ENCODE peak calls at places on chromosomes 1 and 21, in six cellular contexts. One of them, this sample, is unnamed.

GRCh38 chr1:213600879-213601278 is 386.9 kb upstream of the PROX1 start:
- DNase-seq in BE2C: no peak
- DNase-seq in pancreas: no peak
- DNase-seq in dorsolateral prefrontal cortex: no peak
- DNase-seq in GM13977: no peak
- DNase-seq in hepatocyte: no peak
- DNase-seq in this sample: no peak

GRCh38 chr1:246139745-246140182 is 367.3 kb downstream of the SMYD3 start:
- DNase-seq in BE2C: no peak
- DNase-seq in pancreas: no peak
- DNase-seq in dorsolateral prefrontal cortex: no peak
- DNase-seq in GM13977: no peak
- DNase-seq in hepatocyte: no peak
- DNase-seq in this sample: no peak

GRCh38 chr1:77412069-77412793 is 130.4 kb downstream of the AK5 start:
- DNase-seq in BE2C: no peak
- DNase-seq in pancreas: no peak
- DNase-seq in dorsolateral prefrontal cortex: no peak
- DNase-seq in GM13977: no peak
- DNase-seq in hepatocyte: no peak
- DNase-seq in this sample: no peak

GRCh38 chr1:176149939-176150807 is 56.9 kb downstream of the COP1 start:
- DNase-seq in BE2C: no peak
- DNase-seq in pancreas: no peak
- DNase-seq in dorsolateral prefrontal cortex: no peak
- DNase-seq in GM13977: no peak
- DNase-seq in hepatocyte: peak
- DNase-seq in this sample: no peak

GRCh38 chr1:211579434-211580302 is 707 bp upstream of the SLC30A1 start:
- DNase-seq in BE2C: peak
- DNase-seq in pancreas: peak
- DNase-seq in dorsolateral prefrontal cortex: no peak
- DNase-seq in GM13977: no peak
- DNase-seq in hepatocyte: peak
- DNase-seq in this sample: no peak

GRCh38 chr1:186513526-186513925 is 52.6 kb upstream of the PDC start:
- DNase-seq in BE2C: no peak
- DNase-seq in pancreas: no peak
- DNase-seq in dorsolateral prefrontal cortex: no peak
- DNase-seq in GM13977: no peak
- DNase-seq in hepatocyte: no peak
- DNase-seq in this sample: no peak

GRCh38 chr21:44496900-44497550 is 41.7 kb downstream of the LRRC3 start:
- DNase-seq in BE2C: no peak
- DNase-seq in pancreas: no peak
- DNase-seq in dorsolateral prefrontal cortex: no peak
- DNase-seq in GM13977: no peak
- DNase-seq in hepatocyte: no peak
- DNase-seq in this sample: no peak

GRCh38 chr1:218538341-218538740 is 193.2 kb downstream of the TGFB2 start:
- DNase-seq in BE2C: no peak
- DNase-seq in pancreas: no peak
- DNase-seq in dorsolateral prefrontal cortex: no peak
- DNase-seq in GM13977: no peak
- DNase-seq in hepatocyte: no peak
- DNase-seq in this sample: no peak

GRCh38 chr1:216054593-216054992 is 368.7 kb downstream of the USH2A start:
- DNase-seq in BE2C: no peak
- DNase-seq in pancreas: no peak
- DNase-seq in dorsolateral prefrontal cortex: no peak
- DNase-seq in GM13977: no peak
- DNase-seq in hepatocyte: no peak
- DNase-seq in this sample: no peak

GRCh38 chr1:232142403-232143314 is 487.3 kb downstream of the SIPA1L2 start:
- DNase-seq in BE2C: no peak
- DNase-seq in pancreas: no peak
- DNase-seq in dorsolateral prefrontal cortex: peak
- DNase-seq in GM13977: no peak
- DNase-seq in hepatocyte: no peak
- DNase-seq in this sample: no peak

GRCh38 chr1:21668232-21669032 is 725 bp downstream of the RAP1GAP start:
- DNase-seq in BE2C: no peak
- DNase-seq in pancreas: no peak
- DNase-seq in dorsolateral prefrontal cortex: no peak
- DNase-seq in GM13977: peak
- DNase-seq in hepatocyte: no peak
- DNase-seq in this sample: peak

GRCh38 chr1:51415963-51416362 is 85.6 kb upstream of the TTC39A start:
- DNase-seq in BE2C: no peak
- DNase-seq in pancreas: no peak
- DNase-seq in dorsolateral prefrontal cortex: no peak
- DNase-seq in GM13977: no peak
- DNase-seq in hepatocyte: no peak
- DNase-seq in this sample: no peak

GRCh38 chr1:100532645-100533044 is 5.3 kb upstream of the GPR88 start:
- DNase-seq in BE2C: no peak
- DNase-seq in pancreas: no peak
- DNase-seq in dorsolateral prefrontal cortex: no peak
- DNase-seq in GM13977: no peak
- DNase-seq in hepatocyte: no peak
- DNase-seq in this sample: no peak

GRCh38 chr1:158496379-158496778 is 24.4 kb downstream of the OR10R2 start:
- DNase-seq in BE2C: no peak
- DNase-seq in pancreas: no peak
- DNase-seq in dorsolateral prefrontal cortex: no peak
- DNase-seq in GM13977: peak
- DNase-seq in hepatocyte: peak
- DNase-seq in this sample: peak

GRCh38 chr1:222889445-222889844 is 74.6 kb downstream of the DISP1 start:
- DNase-seq in BE2C: no peak
- DNase-seq in pancreas: no peak
- DNase-seq in dorsolateral prefrontal cortex: no peak
- DNase-seq in GM13977: no peak
- DNase-seq in hepatocyte: no peak
- DNase-seq in this sample: no peak

DNA sequence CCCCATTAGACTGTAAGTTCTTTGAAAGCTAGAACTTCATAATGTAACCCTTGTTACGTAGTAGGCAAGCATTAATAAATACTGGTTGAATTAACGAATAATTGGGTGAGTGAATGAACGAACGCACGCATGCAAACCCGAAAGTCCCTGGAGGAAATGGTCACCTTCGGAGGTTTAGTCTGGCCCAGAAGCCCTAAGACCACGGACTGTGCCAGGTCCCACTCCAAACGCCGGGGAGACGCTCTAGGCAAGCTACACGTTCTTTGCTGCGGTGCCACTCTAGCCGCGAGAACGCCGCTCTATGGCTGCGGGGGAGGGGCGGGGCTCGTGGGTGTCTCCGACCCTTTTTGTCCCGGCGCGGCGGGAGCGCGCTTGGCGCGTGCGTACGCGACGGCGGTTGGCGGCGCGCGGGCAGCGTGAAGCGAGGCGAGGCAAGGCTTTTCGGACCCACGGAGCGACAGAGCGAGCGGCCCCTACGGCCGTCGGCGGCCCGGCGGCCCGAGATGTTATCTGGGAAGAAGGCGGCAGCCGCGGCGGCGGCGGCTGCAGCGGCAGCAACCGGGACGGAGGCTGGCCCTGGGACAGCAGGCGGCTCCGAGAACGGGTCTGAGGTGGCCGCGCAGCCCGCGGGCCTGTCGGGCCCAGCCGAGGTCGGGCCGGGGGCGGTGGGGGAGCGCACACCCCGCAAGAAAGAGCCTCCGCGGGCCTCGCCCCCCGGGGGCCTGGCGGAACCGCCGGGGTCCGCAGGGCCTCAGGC is at the start of gene KDM1A:
- DNase-seq in BE2C: peak
- DNase-seq in pancreas: peak
- DNase-seq in dorsolateral prefrontal cortex: peak
- DNase-seq in GM13977: peak
- DNase-seq in hepatocyte: peak
- DNase-seq in this sample: peak
- TF ChIP-seq CTCF in BE2C: peak
- TF ChIP-seq CTCF in pancreas: no peak
- TF ChIP-seq CTCF in dorsolateral prefrontal cortex: peak
- TF ChIP-seq CTCF in GM13977: peak
- TF ChIP-seq CTCF in hepatocyte: peak
- TF ChIP-seq CTCF in this sample: peak

DNA sequence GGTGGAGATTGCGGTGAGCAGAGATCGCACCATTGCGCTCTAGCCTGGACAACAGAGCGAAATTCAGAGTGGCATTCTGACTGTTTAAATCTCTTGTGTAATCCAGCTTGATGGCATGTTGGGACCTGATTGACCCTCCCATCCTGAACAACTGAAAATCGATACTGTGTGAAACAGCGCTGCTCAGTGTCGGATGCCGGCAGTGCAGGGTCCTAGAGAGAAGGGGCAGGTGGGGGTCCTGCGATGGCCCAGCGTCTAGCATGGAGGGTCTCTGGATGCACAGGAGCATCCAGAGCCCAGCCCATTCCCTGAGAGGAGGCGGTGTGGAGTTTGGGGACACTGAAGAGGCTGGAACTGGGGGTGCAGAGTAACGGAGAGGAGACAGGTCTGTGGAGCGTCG is 15.8 kb downstream of the AGT start:
- DNase-seq in BE2C: no peak
- DNase-seq in pancreas: no peak
- DNase-seq in dorsolateral prefrontal cortex: no peak
- DNase-seq in GM13977: no peak
- DNase-seq in hepatocyte: no peak
- DNase-seq in this sample: no peak
- TF ChIP-seq CTCF in BE2C: no peak
- TF ChIP-seq CTCF in pancreas: no peak
- TF ChIP-seq CTCF in dorsolateral prefrontal cortex: no peak
- TF ChIP-seq CTCF in GM13977: no peak
- TF ChIP-seq CTCF in hepatocyte: no peak
- TF ChIP-seq CTCF in this sample: no peak

GRCh38 chr1:64659478-64659877 is 85.4 kb upstream of the RAVER2 start:
- DNase-seq in BE2C: no peak
- DNase-seq in pancreas: no peak
- DNase-seq in dorsolateral prefrontal cortex: no peak
- DNase-seq in GM13977: no peak
- DNase-seq in hepatocyte: no peak
- DNase-seq in this sample: no peak

GRCh38 chr1:64664287-64664686 is 80.6 kb upstream of the RAVER2 start:
- DNase-seq in BE2C: no peak
- DNase-seq in pancreas: no peak
- DNase-seq in dorsolateral prefrontal cortex: peak
- DNase-seq in GM13977: no peak
- DNase-seq in hepatocyte: no peak
- DNase-seq in this sample: no peak

GRCh38 chr1:64669098-64669675 is 75.7 kb upstream of the RAVER2 start:
- DNase-seq in BE2C: no peak
- DNase-seq in pancreas: no peak
- DNase-seq in dorsolateral prefrontal cortex: no peak
- DNase-seq in GM13977: no peak
- DNase-seq in hepatocyte: no peak
- DNase-seq in this sample: no peak

GRCh38 chr1:64663654-64664053 is 81.2 kb upstream of the RAVER2 start:
- DNase-seq in BE2C: peak
- DNase-seq in pancreas: no peak
- DNase-seq in dorsolateral prefrontal cortex: peak
- DNase-seq in GM13977: peak
- DNase-seq in hepatocyte: peak
- DNase-seq in this sample: peak
- TF ChIP-seq CTCF in BE2C: peak
- TF ChIP-seq CTCF in pancreas: no peak
- TF ChIP-seq CTCF in dorsolateral prefrontal cortex: no peak
- TF ChIP-seq CTCF in GM13977: peak
- TF ChIP-seq CTCF in hepatocyte: no peak
- TF ChIP-seq CTCF in this sample: no peak

GRCh38 chr1:67211589-67212563 is 45.6 kb downstream of the IL23R start:
- DNase-seq in BE2C: peak
- DNase-seq in pancreas: no peak
- DNase-seq in dorsolateral prefrontal cortex: no peak
- DNase-seq in GM13977: no peak
- DNase-seq in hepatocyte: peak
- DNase-seq in this sample: peak

GRCh38 chr1:67214420-67215174 is 48.3 kb downstream of the IL23R start:
- DNase-seq in BE2C: peak
- DNase-seq in pancreas: no peak
- DNase-seq in dorsolateral prefrontal cortex: no peak
- DNase-seq in GM13977: no peak
- DNase-seq in hepatocyte: peak
- DNase-seq in this sample: peak

GRCh38 chr1:67208217-67208616 is 42.0 kb downstream of the IL23R start:
- DNase-seq in BE2C: no peak
- DNase-seq in pancreas: no peak
- DNase-seq in dorsolateral prefrontal cortex: no peak
- DNase-seq in GM13977: no peak
- DNase-seq in hepatocyte: no peak
- DNase-seq in this sample: no peak

GRCh38 chr1:67213948-67214347 is 47.7 kb downstream of the IL23R start:
- DNase-seq in BE2C: no peak
- DNase-seq in pancreas: no peak
- DNase-seq in dorsolateral prefrontal cortex: no peak
- DNase-seq in GM13977: no peak
- DNase-seq in hepatocyte: no peak
- DNase-seq in this sample: no peak

DNA sequence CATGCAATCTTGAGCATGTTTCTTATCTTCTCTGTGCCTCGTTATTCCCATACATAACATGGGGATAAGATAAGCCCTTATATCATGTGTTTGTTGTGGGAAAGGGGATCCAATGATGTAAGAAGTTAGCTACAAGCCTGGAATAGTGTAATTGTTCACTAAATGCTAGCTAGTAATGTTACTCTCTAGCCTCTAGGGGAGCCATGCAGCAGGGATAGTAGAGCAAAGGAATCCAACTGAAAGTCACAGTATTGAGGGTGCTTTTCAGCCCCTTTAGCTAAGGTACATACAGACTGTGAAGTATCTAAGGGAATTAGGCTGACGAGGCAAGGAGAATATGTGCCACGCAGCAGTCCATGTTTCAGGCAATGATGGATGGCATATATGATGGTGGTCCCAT is 46.9 kb downstream of the IL23R start:
- DNase-seq in BE2C: no peak
- DNase-seq in pancreas: no peak
- DNase-seq in dorsolateral prefrontal cortex: no peak
- DNase-seq in GM13977: no peak
- DNase-seq in hepatocyte: peak
- DNase-seq in this sample: no peak
- TF ChIP-seq CTCF in BE2C: peak
- TF ChIP-seq CTCF in pancreas: peak
- TF ChIP-seq CTCF in dorsolateral prefrontal cortex: no peak
- TF ChIP-seq CTCF in GM13977: peak
- TF ChIP-seq CTCF in hepatocyte: peak
- TF ChIP-seq CTCF in this sample: peak

DNA sequence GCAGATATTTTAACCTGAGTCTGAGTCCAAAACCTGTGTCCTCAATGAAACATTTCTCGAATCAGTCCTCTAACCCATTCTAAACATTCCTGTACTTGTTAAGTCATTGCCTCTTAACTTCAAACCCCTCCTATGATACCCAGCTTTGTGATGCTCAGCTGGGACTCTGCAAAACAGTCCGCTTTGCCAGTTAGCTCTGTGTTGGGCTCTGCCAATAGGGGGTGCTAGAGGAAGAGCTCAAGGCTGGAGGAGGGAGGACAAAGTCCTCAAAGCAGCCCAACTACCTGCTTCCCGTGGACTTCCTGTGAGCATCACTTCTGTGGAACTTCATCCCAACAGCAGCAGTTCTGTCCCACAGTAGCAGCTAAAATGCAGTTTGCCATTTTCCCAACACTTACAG is 38.1 kb upstream of the SYT14 start:
- DNase-seq in BE2C: peak
- DNase-seq in pancreas: no peak
- DNase-seq in dorsolateral prefrontal cortex: no peak
- DNase-seq in GM13977: peak
- DNase-seq in hepatocyte: no peak
- DNase-seq in this sample: peak
- TF ChIP-seq CTCF in BE2C: peak
- TF ChIP-seq CTCF in pancreas: no peak
- TF ChIP-seq CTCF in dorsolateral prefrontal cortex: no peak
- TF ChIP-seq CTCF in GM13977: peak
- TF ChIP-seq CTCF in hepatocyte: peak
- TF ChIP-seq CTCF in this sample: peak